ENCODE peak calls at places on chromosomes 5 and 9, in nine cellular contexts. P is uterus, Q is astrocyte, A is left ventricle myocardium inferior, Y is heart left ventricle, R is ovary, W is tibial nerve, T is fibroblast of lung, O is Peyer's patch. Z is an unnamed sample. For H3K36me3, the result is how much of the 10 kb centered on the place peaks cover.

GRCh38 chr9:69885931-69886330 is 65.3 kb downstream of the CFAP95 start:
- DNase-seq in P (no peak), Q (no peak), A (no peak), Y (no peak), R (no peak), W (no peak), T (no peak), O (no peak), Z (no peak)

GRCh38 chr9:98445576-98445975 is 190.1 kb upstream of the TBC1D2 start:
- DNase-seq in P (no peak), Q (no peak), A (no peak), Y (no peak), R (no peak), W (no peak), T (no peak), O (no peak), Z (no peak)

GRCh38 chr5:90055831-90056328 is 353.7 kb downstream of the CETN3 start:
- DNase-seq in P (no peak), Q (peak), A (no peak), Y (no peak), R (no peak), W (no peak), T (peak), O (no peak), Z (no peak)

GRCh38 chr9:98202252-98202651 is 9.8 kb upstream of the CORO2A start:
- DNase-seq in P (peak), Q (no peak), A (no peak), Y (no peak), R (no peak), W (no peak), T (no peak), O (no peak), Z (no peak)

GRCh38 chr5:38941912-38942311 is 96.1 kb downstream of the OSMR start:
- DNase-seq in P (no peak), Q (no peak), A (no peak), Y (no peak), R (no peak), W (no peak), T (no peak), O (no peak), Z (no peak)

GRCh38 chr5:31270396-31270795 is 76.9 kb downstream of the CDH6 start:
- DNase-seq in P (no peak), Q (no peak), A (no peak), Y (no peak), R (no peak), W (no peak), T (no peak), O (no peak), Z (no peak)

GRCh38 chr9:121360975-121361374 is 9.1 kb downstream of the STOM start:
- DNase-seq in P (no peak), Q (peak), A (no peak), Y (no peak), R (no peak), W (no peak), T (peak), O (no peak), Z (no peak)

GRCh38 chr5:127957183-127957582 is 126.4 kb upstream of the SLC12A2 start:
- DNase-seq in P (peak), Q (peak), A (peak), Y (peak), R (no peak), W (no peak), T (peak), O (no peak), Z (no peak)

GRCh38 chr5:157862183-157862851 is 3.4 kb upstream of the CLINT1 start:
- DNase-seq in P (no peak), Q (no peak), A (no peak), Y (no peak), R (no peak), W (no peak), T (no peak), O (no peak), Z (no peak)

GRCh38 chr5:111679611-111680010 is 77.4 kb downstream of the NREP start:
- DNase-seq in P (no peak), Q (no peak), A (no peak), Y (no peak), R (no peak), W (no peak), T (no peak), O (no peak), Z (no peak)

GRCh38 chr5:111676496-111676895 is 80.5 kb downstream of the NREP start:
- DNase-seq in P (no peak), Q (peak), A (no peak), Y (no peak), R (no peak), W (no peak), T (peak), O (no peak), Z (no peak)

GRCh38 chr5:111673896-111674626 is 82.9 kb downstream of the NREP start:
- DNase-seq in P (no peak), Q (no peak), A (no peak), Y (no peak), R (no peak), W (no peak), T (peak), O (no peak), Z (no peak)

GRCh38 chr5:111675540-111675939 is 81.5 kb downstream of the NREP start:
- DNase-seq in P (no peak), Q (no peak), A (no peak), Y (no peak), R (no peak), W (no peak), T (no peak), O (no peak), Z (no peak)

GRCh38 chr5:111676926-111677415 is 80.0 kb downstream of the NREP start:
- DNase-seq in P (no peak), Q (no peak), A (no peak), Y (no peak), R (no peak), W (no peak), T (peak), O (no peak), Z (no peak)
- H3K4me3 ChIP-seq in P (no peak), Q (no peak), A (no peak), Y (no peak), R (no peak), W (no peak), T (no peak), O (no peak), Z (no peak)

GRCh38 chr5:96781734-96782064 is 26.0 kb downstream of the ERAP1 start:
- DNase-seq in P (no peak), Q (no peak), A (no peak), Y (no peak), R (no peak), W (no peak), T (no peak), O (no peak), Z (no peak)

GRCh38 chr5:96785719-96786118 is 22.0 kb downstream of the ERAP1 start:
- DNase-seq in P (no peak), Q (no peak), A (no peak), Y (no peak), R (no peak), W (no peak), T (no peak), O (no peak), Z (no peak)

GRCh38 chr5:96783326-96783725 is 24.4 kb downstream of the ERAP1 start:
- DNase-seq in P (no peak), Q (no peak), A (no peak), Y (no peak), R (no peak), W (no peak), T (no peak), O (no peak), Z (no peak)

GRCh38 chr5:96788112-96788749 is 19.5 kb downstream of the ERAP1 start:
- DNase-seq in P (no peak), Q (no peak), A (no peak), Y (no peak), R (no peak), W (no peak), T (no peak), O (no peak), Z (no peak)

DNA sequence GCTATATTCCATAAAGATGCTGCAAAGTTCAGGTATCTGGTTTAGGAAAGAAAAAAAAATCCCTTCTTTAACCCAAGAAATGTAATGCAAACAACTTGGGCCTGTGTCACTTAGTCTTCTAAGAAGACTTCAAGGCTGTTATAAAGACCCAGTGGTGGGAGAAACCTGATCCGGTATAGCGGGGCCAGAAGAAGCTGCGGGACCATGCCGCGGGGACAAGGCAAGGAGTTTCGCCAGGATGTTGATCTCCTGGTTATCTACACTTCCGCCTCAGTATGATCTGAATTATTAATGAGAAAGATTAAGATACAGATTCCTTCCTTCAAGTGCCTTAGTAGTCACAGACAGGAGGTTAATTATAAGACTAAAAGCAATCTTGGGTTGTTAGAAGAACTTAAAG is 22.5 kb downstream of the ERAP1 start:
- DNase-seq in P (no peak), Q (no peak), A (no peak), Y (no peak), R (no peak), W (no peak), T (no peak), O (no peak), Z (no peak)
- H3K36me3 ChIP-seq in P (under half), Q (under half), A (half or more), Y (under half), R (under half), W (under half), T (under half), O (under half), Z (half or more)

DNA sequence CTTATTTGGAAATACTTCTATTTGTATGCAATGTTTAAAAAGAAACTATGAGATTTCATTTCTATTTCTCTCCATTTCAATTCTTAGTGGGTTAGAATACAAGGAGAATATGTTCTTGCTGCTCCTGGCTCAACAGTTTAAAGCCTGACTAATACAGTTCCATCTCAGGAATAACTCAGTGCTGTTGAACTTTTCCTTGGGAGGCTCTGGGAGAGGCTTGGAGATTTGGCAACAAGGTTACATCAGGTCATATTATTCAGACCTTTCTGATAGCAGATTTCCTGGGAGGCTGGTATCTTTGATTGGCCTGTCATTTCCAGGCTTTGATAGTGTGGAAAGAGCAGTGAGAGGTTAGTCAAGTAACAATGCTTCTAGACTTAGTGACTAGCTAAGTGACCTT is 481.7 kb upstream of the KLF4 start:
- DNase-seq in P (no peak), Q (no peak), A (no peak), Y (no peak), R (no peak), W (no peak), T (no peak), O (no peak), Z (no peak)
- H3K27ac ChIP-seq in P (no peak), Q (no peak), A (no peak), Y (no peak), R (no peak), W (no peak), T (no peak), O (no peak), Z (no peak)

GRCh38 chr5:76874088-76874581 is 24.3 kb downstream of the S100Z start:
- DNase-seq in P (no peak), Q (peak), A (no peak), Y (no peak), R (no peak), W (no peak), T (peak), O (no peak), Z (no peak)
- H3K4me3 ChIP-seq in P (no peak), Q (no peak), A (no peak), Y (no peak), R (no peak), W (no peak), T (no peak), O (peak), Z (no peak)

Z was measured in CD4-positive, alpha-beta memory T cell.